ENCODE peak calls at places on chromosomes 16 and 17, in nine cellular contexts. One of them, this sample, is unnamed.
A peak's percentile ranks its signal among the peaks of the same experiment; 100 is the strongest.

GRCh38 chr16:20894388-20894787 is 5.8 kb downstream of the DCUN1D3 start:
- DNase-seq in Panc1: no peak
- DNase-seq in stomach: no peak
- DNase-seq in suprapubic skin: no peak
- DNase-seq in esophagus muscularis mucosa: no peak
- DNase-seq in HCT116: no peak
- DNase-seq in GM23338: no peak
- DNase-seq in SK-N-SH: no peak
- DNase-seq in breast epithelium: no peak
- DNase-seq in this sample: no peak

GRCh38 chr17:50062323-50063243 is 6.7 kb downstream of the ITGA3 start:
- DNase-seq in GM23338: no peak
- DNase-seq in SK-N-SH: peak; percentile 56
- DNase-seq in esophagus muscularis mucosa: no peak
- DNase-seq in breast epithelium: peak; percentile 84
- DNase-seq in Panc1: no peak
- DNase-seq in stomach: peak; percentile 85
- DNase-seq in HCT116: peak; percentile 91
- DNase-seq in suprapubic skin: no peak
- DNase-seq in this sample: peak; percentile 94

GRCh38 chr17:29911641-29912177 is 18.3 kb downstream of the SSH2 start:
- DNase-seq in breast epithelium: no peak
- DNase-seq in SK-N-SH: no peak
- DNase-seq in Panc1: no peak
- DNase-seq in HCT116: no peak
- DNase-seq in stomach: no peak
- DNase-seq in GM23338: no peak
- DNase-seq in esophagus muscularis mucosa: no peak
- DNase-seq in suprapubic skin: no peak
- DNase-seq in this sample: no peak

GRCh38 chr17:77901476-77901875 is 57.0 kb upstream of the TNRC6C start:
- DNase-seq in Panc1: no peak
- DNase-seq in breast epithelium: no peak
- DNase-seq in GM23338: no peak
- DNase-seq in HCT116: no peak
- DNase-seq in suprapubic skin: no peak
- DNase-seq in stomach: no peak
- DNase-seq in esophagus muscularis mucosa: no peak
- DNase-seq in SK-N-SH: no peak
- DNase-seq in this sample: no peak

GRCh38 chr16:86521236-86522197 is 11.2 kb downstream of the FOXF1 start:
- DNase-seq in suprapubic skin: no peak
- DNase-seq in HCT116: no peak
- DNase-seq in SK-N-SH: no peak
- DNase-seq in esophagus muscularis mucosa: no peak
- DNase-seq in GM23338: no peak
- DNase-seq in stomach: no peak
- DNase-seq in breast epithelium: no peak
- DNase-seq in Panc1: no peak
- DNase-seq in this sample: no peak

GRCh38 chr17:81516439-81516838 is 3.8 kb upstream of the ACTG1 start:
- DNase-seq in GM23338: no peak
- DNase-seq in Panc1: no peak
- DNase-seq in HCT116: no peak
- DNase-seq in breast epithelium: no peak
- DNase-seq in suprapubic skin: no peak
- DNase-seq in SK-N-SH: no peak
- DNase-seq in stomach: no peak
- DNase-seq in esophagus muscularis mucosa: no peak
- DNase-seq in this sample: no peak

GRCh38 chr17:81263371-81264181 is 24.5 kb downstream of the NDUFAF8 start:
- DNase-seq in HCT116: no peak
- DNase-seq in Panc1: no peak
- DNase-seq in stomach: no peak
- DNase-seq in esophagus muscularis mucosa: no peak
- DNase-seq in breast epithelium: no peak
- DNase-seq in suprapubic skin: no peak
- DNase-seq in SK-N-SH: no peak
- DNase-seq in GM23338: no peak
- DNase-seq in this sample: no peak

GRCh38 chr16:19718624-19718965 is 524 bp downstream of the IQCK start:
- DNase-seq in Panc1: no peak
- DNase-seq in suprapubic skin: no peak
- DNase-seq in esophagus muscularis mucosa: no peak
- DNase-seq in stomach: no peak
- DNase-seq in GM23338: peak; percentile 83
- DNase-seq in breast epithelium: no peak
- DNase-seq in SK-N-SH: no peak
- DNase-seq in HCT116: no peak
- DNase-seq in this sample: no peak

GRCh38 chr16:6286176-6286575 is 1046.5 kb upstream of the RBFOX1 start:
- DNase-seq in Panc1: no peak
- DNase-seq in SK-N-SH: no peak
- DNase-seq in suprapubic skin: no peak
- DNase-seq in GM23338: no peak
- DNase-seq in breast epithelium: no peak
- DNase-seq in esophagus muscularis mucosa: no peak
- DNase-seq in stomach: no peak
- DNase-seq in HCT116: no peak
- DNase-seq in this sample: no peak

GRCh38 chr17:9291912-9292562 is 270.7 kb downstream of the NTN1 start:
- DNase-seq in suprapubic skin: no peak
- DNase-seq in GM23338: peak; percentile 60
- DNase-seq in Panc1: peak; percentile 43
- DNase-seq in breast epithelium: peak; percentile 55
- DNase-seq in HCT116: no peak
- DNase-seq in SK-N-SH: peak; percentile 67
- DNase-seq in esophagus muscularis mucosa: no peak
- DNase-seq in stomach: peak; percentile 42
- DNase-seq in this sample: peak; percentile 46

GRCh38 chr16:23060458-23061320 is 88.6 kb downstream of the USP31 start:
- DNase-seq in Panc1: peak; percentile 48
- DNase-seq in stomach: peak; percentile 79
- DNase-seq in SK-N-SH: peak; percentile 75
- DNase-seq in suprapubic skin: no peak
- DNase-seq in breast epithelium: peak; percentile 65
- DNase-seq in esophagus muscularis mucosa: peak; percentile 93
- DNase-seq in GM23338: peak; percentile 87
- DNase-seq in HCT116: peak; percentile 47
- DNase-seq in this sample: peak; percentile 67

GRCh38 chr17:73166731-73167581 is 2.1 kb downstream of the SSTR2 start:
- DNase-seq in suprapubic skin: no peak
- DNase-seq in SK-N-SH: no peak
- DNase-seq in breast epithelium: no peak
- DNase-seq in stomach: no peak
- DNase-seq in Panc1: no peak
- DNase-seq in GM23338: no peak
- DNase-seq in esophagus muscularis mucosa: no peak
- DNase-seq in HCT116: no peak
- DNase-seq in this sample: no peak

GRCh38 chr16:53091508-53092211 is 36.9 kb downstream of the CHD9 start:
- DNase-seq in SK-N-SH: peak; percentile 76
- DNase-seq in HCT116: no peak
- DNase-seq in breast epithelium: no peak
- DNase-seq in GM23338: peak; percentile 76
- DNase-seq in esophagus muscularis mucosa: no peak
- DNase-seq in stomach: peak; percentile 27
- DNase-seq in suprapubic skin: peak; percentile 84
- DNase-seq in Panc1: no peak
- DNase-seq in this sample: no peak

GRCh38 chr17:77881545-77881944 is 77.0 kb upstream of the TNRC6C start:
- DNase-seq in Panc1: no peak
- DNase-seq in SK-N-SH: peak; percentile 86
- DNase-seq in stomach: peak; percentile 67
- DNase-seq in GM23338: no peak
- DNase-seq in HCT116: no peak
- DNase-seq in suprapubic skin: peak; percentile 94
- DNase-seq in breast epithelium: no peak
- DNase-seq in esophagus muscularis mucosa: peak; percentile 96
- DNase-seq in this sample: peak; percentile 10

GRCh38 chr17:20313306-20313705 is 154.0 kb downstream of the LGALS9B start:
- DNase-seq in breast epithelium: no peak
- DNase-seq in Panc1: no peak
- DNase-seq in suprapubic skin: no peak
- DNase-seq in HCT116: no peak
- DNase-seq in esophagus muscularis mucosa: peak; percentile 39
- DNase-seq in SK-N-SH: no peak
- DNase-seq in stomach: no peak
- DNase-seq in GM23338: no peak
- DNase-seq in this sample: no peak

GRCh38 chr16:4936991-4937781 is at the start of gene PPL:
- DNase-seq in Panc1: no peak
- DNase-seq in SK-N-SH: peak; percentile 72
- DNase-seq in stomach: peak; percentile 97
- DNase-seq in suprapubic skin: peak; percentile 88
- DNase-seq in GM23338: peak; percentile 98
- DNase-seq in HCT116: peak; percentile 76
- DNase-seq in esophagus muscularis mucosa: no peak
- DNase-seq in breast epithelium: peak; percentile 95
- DNase-seq in this sample: peak; percentile 91

GRCh38 chr16:80746231-80746630 is 58.2 kb downstream of the CDYL2 start:
- DNase-seq in SK-N-SH: no peak
- DNase-seq in stomach: no peak
- DNase-seq in GM23338: no peak
- DNase-seq in HCT116: no peak
- DNase-seq in suprapubic skin: no peak
- DNase-seq in esophagus muscularis mucosa: no peak
- DNase-seq in Panc1: no peak
- DNase-seq in breast epithelium: no peak
- DNase-seq in this sample: no peak
- TF ChIP-seq POLR2AphosphoS5 in SK-N-SH: no peak
- TF ChIP-seq POLR2AphosphoS5 in stomach: no peak
- TF ChIP-seq POLR2AphosphoS5 in GM23338: no peak
- TF ChIP-seq POLR2AphosphoS5 in HCT116: no peak
- TF ChIP-seq POLR2AphosphoS5 in suprapubic skin: no peak
- TF ChIP-seq POLR2AphosphoS5 in esophagus muscularis mucosa: no peak
- TF ChIP-seq POLR2AphosphoS5 in Panc1: no peak
- TF ChIP-seq POLR2AphosphoS5 in breast epithelium: no peak
- TF ChIP-seq POLR2AphosphoS5 in this sample: no peak

GRCh38 chr17:75343007-75343406 is 53.8 kb upstream of the SLC25A19 start:
- DNase-seq in esophagus muscularis mucosa: no peak
- DNase-seq in breast epithelium: no peak
- DNase-seq in suprapubic skin: no peak
- DNase-seq in HCT116: no peak
- DNase-seq in SK-N-SH: no peak
- DNase-seq in stomach: no peak
- DNase-seq in Panc1: no peak
- DNase-seq in GM23338: no peak
- DNase-seq in this sample: no peak
- H3K4me1 ChIP-seq in esophagus muscularis mucosa: peaks cover 80% of the 10 kb centered on the region
- H3K4me1 ChIP-seq in breast epithelium: no peaks in the 10 kb centered on the region
- H3K4me1 ChIP-seq in suprapubic skin: peaks cover 63% of the 10 kb centered on the region
- H3K4me1 ChIP-seq in HCT116: peaks cover 23% of the 10 kb centered on the region
- H3K4me1 ChIP-seq in SK-N-SH: peaks cover 19% of the 10 kb centered on the region
- H3K4me1 ChIP-seq in stomach: peaks cover 44% of the 10 kb centered on the region
- H3K4me1 ChIP-seq in Panc1: peaks cover 11% of the 10 kb centered on the region
- H3K4me1 ChIP-seq in GM23338: peaks cover 67% of the 10 kb centered on the region
- H3K4me1 ChIP-seq in this sample: no peaks in the 10 kb centered on the region

GRCh38 chr17:11441004-11441403 is 157.3 kb upstream of the DNAH9 start:
- DNase-seq in stomach: no peak
- DNase-seq in GM23338: no peak
- DNase-seq in SK-N-SH: no peak
- DNase-seq in HCT116: no peak
- DNase-seq in breast epithelium: no peak
- DNase-seq in esophagus muscularis mucosa: no peak
- DNase-seq in Panc1: no peak
- DNase-seq in suprapubic skin: no peak
- DNase-seq in this sample: no peak

GRCh38 chr17:11446316-11446715 is 152.0 kb upstream of the DNAH9 start:
- DNase-seq in breast epithelium: no peak
- DNase-seq in SK-N-SH: no peak
- DNase-seq in Panc1: no peak
- DNase-seq in HCT116: no peak
- DNase-seq in stomach: no peak
- DNase-seq in GM23338: no peak
- DNase-seq in suprapubic skin: no peak
- DNase-seq in esophagus muscularis mucosa: no peak
- DNase-seq in this sample: no peak
- H3K4me3 ChIP-seq in breast epithelium: no peak overlapping the region
- H3K4me3 ChIP-seq in SK-N-SH: no peak overlapping the region
- H3K4me3 ChIP-seq in Panc1: no peak overlapping the region
- H3K4me3 ChIP-seq in HCT116: no peak overlapping the region
- H3K4me3 ChIP-seq in stomach: no peak overlapping the region
- H3K4me3 ChIP-seq in GM23338: no peak overlapping the region
- H3K4me3 ChIP-seq in suprapubic skin: no peak overlapping the region
- H3K4me3 ChIP-seq in esophagus muscularis mucosa: no peak overlapping the region
- H3K4me3 ChIP-seq in this sample: no peak overlapping the region

GRCh38 chr17:43877031-43877430 is 30.1 kb downstream of the CD300LG start:
- DNase-seq in Panc1: no peak
- DNase-seq in suprapubic skin: no peak
- DNase-seq in breast epithelium: no peak
- DNase-seq in SK-N-SH: no peak
- DNase-seq in HCT116: no peak
- DNase-seq in stomach: no peak
- DNase-seq in GM23338: no peak
- DNase-seq in esophagus muscularis mucosa: no peak
- DNase-seq in this sample: no peak

GRCh38 chr17:43873815-43874214 is 26.8 kb downstream of the CD300LG start:
- DNase-seq in esophagus muscularis mucosa: no peak
- DNase-seq in Panc1: no peak
- DNase-seq in GM23338: no peak
- DNase-seq in HCT116: no peak
- DNase-seq in stomach: no peak
- DNase-seq in suprapubic skin: no peak
- DNase-seq in SK-N-SH: no peak
- DNase-seq in breast epithelium: no peak
- DNase-seq in this sample: no peak

GRCh38 chr17:43874293-43874692 is 27.3 kb downstream of the CD300LG start:
- DNase-seq in SK-N-SH: no peak
- DNase-seq in breast epithelium: no peak
- DNase-seq in stomach: peak; percentile 65
- DNase-seq in esophagus muscularis mucosa: no peak
- DNase-seq in suprapubic skin: no peak
- DNase-seq in GM23338: no peak
- DNase-seq in HCT116: no peak
- DNase-seq in Panc1: no peak
- DNase-seq in this sample: no peak

GRCh38 chr17:43877451-43878155 is 29.7 kb downstream of the MPP2 start:
- DNase-seq in HCT116: no peak
- DNase-seq in suprapubic skin: no peak
- DNase-seq in GM23338: no peak
- DNase-seq in esophagus muscularis mucosa: no peak
- DNase-seq in breast epithelium: no peak
- DNase-seq in SK-N-SH: no peak
- DNase-seq in stomach: no peak
- DNase-seq in Panc1: no peak
- DNase-seq in this sample: no peak

DNA sequence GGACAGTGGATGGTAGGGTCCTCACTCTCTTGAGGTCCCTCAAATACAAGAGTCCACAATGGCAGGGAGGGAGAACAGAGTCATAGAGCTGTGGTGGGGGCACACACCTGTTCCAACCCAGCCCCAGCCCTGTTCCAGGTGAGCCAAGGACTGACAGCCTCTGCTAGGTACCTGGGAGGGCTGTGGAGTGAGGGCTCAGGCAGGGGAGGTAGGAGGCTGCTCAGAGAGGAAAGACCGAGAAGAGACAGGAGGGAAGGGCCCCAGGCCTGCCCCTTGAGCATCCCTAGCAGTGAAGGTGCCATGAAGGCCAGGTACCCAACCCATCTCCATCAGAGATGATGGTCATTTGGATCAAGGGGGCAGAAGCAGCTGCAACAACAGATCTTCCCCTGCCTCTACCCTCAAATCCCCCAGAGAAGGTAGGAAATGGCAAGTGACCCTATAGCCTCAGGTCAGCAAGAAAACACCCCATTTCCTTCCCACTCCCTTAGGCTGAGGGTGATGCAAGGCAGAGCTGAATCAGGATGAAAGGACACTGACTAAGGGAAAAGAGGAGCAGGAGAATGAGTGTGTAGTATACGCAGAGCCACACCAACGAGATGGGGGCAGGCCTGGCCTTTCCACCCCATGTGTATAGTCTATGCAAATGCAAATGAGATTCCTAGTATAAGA is 28.6 kb downstream of the CD300LG start:
- DNase-seq in SK-N-SH: no peak
- DNase-seq in breast epithelium: no peak
- DNase-seq in esophagus muscularis mucosa: no peak
- DNase-seq in HCT116: no peak
- DNase-seq in stomach: no peak
- DNase-seq in suprapubic skin: no peak
- DNase-seq in GM23338: no peak
- DNase-seq in Panc1: no peak
- DNase-seq in this sample: no peak
- TF ChIP-seq POLR2AphosphoS5 in SK-N-SH: no peak
- TF ChIP-seq POLR2AphosphoS5 in breast epithelium: no peak
- TF ChIP-seq POLR2AphosphoS5 in esophagus muscularis mucosa: no peak
- TF ChIP-seq POLR2AphosphoS5 in HCT116: no peak
- TF ChIP-seq POLR2AphosphoS5 in stomach: no peak
- TF ChIP-seq POLR2AphosphoS5 in suprapubic skin: no peak
- TF ChIP-seq POLR2AphosphoS5 in GM23338: no peak
- TF ChIP-seq POLR2AphosphoS5 in Panc1: no peak
- TF ChIP-seq POLR2AphosphoS5 in this sample: no peak

This sample was measured in prostate gland.